ENCODE peak calls at places on chromosomes 2 and 18, in six cellular contexts. I, P, T, K, V and M are unnamed samples.

GRCh38 chr18:77206676-77207370 is 42.8 kb upstream of the GALR1 start:
- DNase-seq in I (peak; percentile 81), P (no peak), T (peak; percentile 47), K (no peak), V (no peak), M (no peak)

GRCh38 chr18:10454800-10455550 is 540 bp downstream of the APCDD1 start:
- DNase-seq in I (no peak), P (no peak), T (no peak), K (no peak), V (no peak), M (no peak)

GRCh38 chr2:238247002-238247822 is 7.4 kb upstream of the HES6 start:
- DNase-seq in I (no peak), P (no peak), T (no peak), K (no peak), V (no peak), M (no peak)

GRCh38 chr2:11096591-11096990 is 58.7 kb upstream of the SLC66A3 start:
- DNase-seq in I (no peak), P (no peak), T (no peak), K (no peak), V (no peak), M (no peak)

GRCh38 chr2:43224571-43225092 is 1.8 kb downstream of the ZFP36L2 start:
- DNase-seq in I (no peak), P (no peak), T (no peak), K (no peak), V (no peak), M (no peak)

GRCh38 chr2:133420748-133421147 is 147.5 kb downstream of the NCKAP5 start:
- DNase-seq in I (no peak), P (no peak), T (no peak), K (no peak), V (no peak), M (no peak)

GRCh38 chr2:29072971-29073725 is 1.2 kb downstream of the PCARE start:
- DNase-seq in I (no peak), P (no peak), T (no peak), K (no peak), V (peak; percentile 21), M (no peak)

GRCh38 chr2:168699834-168700417 is 102.5 kb upstream of the NOSTRIN start:
- DNase-seq in I (peak; percentile 30), P (no peak), T (peak; percentile 11), K (no peak), V (no peak), M (no peak)

GRCh38 chr18:27124196-27124595 is 60.9 kb downstream of the CHST9 start:
- DNase-seq in I (no peak), P (no peak), T (no peak), K (no peak), V (no peak), M (no peak)

GRCh38 chr18:10010611-10011015 is 96.8 kb downstream of the VAPA start:
- DNase-seq in I (peak; percentile 79), P (no peak), T (peak; percentile 90), K (peak; percentile 88), V (no peak), M (no peak)

GRCh38 chr2:201888476-201888875 is 82.1 kb downstream of the CDK15 start:
- DNase-seq in I (no peak), P (no peak), T (no peak), K (no peak), V (no peak), M (no peak)

GRCh38 chr2:85584354-85584856 is at the start of gene VAMP5:
- DNase-seq in I (no peak), P (peak; percentile 65), T (no peak), K (no peak), V (no peak), M (no peak)

GRCh38 chr2:229920011-229920781 is 1.6 kb downstream of the TRIP12 start:
- DNase-seq in I (no peak), P (no peak), T (no peak), K (no peak), V (no peak), M (no peak)

GRCh38 chr2:218030409-218031195 is 27.8 kb upstream of the TNS1 start:
- DNase-seq in I (no peak), P (peak; percentile 7), T (no peak), K (no peak), V (no peak), M (no peak)

GRCh38 chr2:205129531-205129930 is 552.8 kb upstream of the NRP2 start:
- DNase-seq in I (no peak), P (no peak), T (no peak), K (no peak), V (no peak), M (no peak)

GRCh38 chr2:241665731-241666440 is 20.7 kb downstream of the DTYMK start:
- DNase-seq in I (no peak), P (no peak), T (no peak), K (no peak), V (no peak), M (no peak)

GRCh38 chr2:108911807-108912628 is 77.0 kb downstream of the EDAR start:
- DNase-seq in I (no peak), P (no peak), T (no peak), K (no peak), V (no peak), M (no peak)

GRCh38 chr2:240601831-240602160 is 15.3 kb downstream of the CAPN10 start:
- DNase-seq in I (no peak), P (no peak), T (no peak), K (no peak), V (no peak), M (no peak)

GRCh38 chr2:215808996-215809395 is 204.4 kb downstream of the MREG start:
- DNase-seq in I (no peak), P (no peak), T (no peak), K (no peak), V (no peak), M (no peak)

GRCh38 chr2:134401789-134402188 is 147.9 kb downstream of the MGAT5 start:
- DNase-seq in I (peak; percentile 65), P (no peak), T (peak; percentile 24), K (no peak), V (no peak), M (no peak)